ENCODE peak calls at places on chromosomes 5 and 9, in four cellular contexts. M is iris pigment epithelial cell, F is left ventricle myocardium inferior, Q is OCI-LY7. N is an unnamed sample.

GRCh38 chr5:133227082-133227481 is 175.3 kb downstream of the HSPA4 start:
- DNase-seq in M (no peak), F (no peak), Q (no peak), N (no peak)

GRCh38 chr5:35679351-35679750 is 61.7 kb downstream of the SPEF2 start:
- DNase-seq in M (no peak), F (no peak), Q (peak; percentile 93), N (no peak)

GRCh38 chr5:66621146-66621545 is 25.0 kb downstream of the MAST4 start:
- DNase-seq in M (no peak), F (no peak), Q (no peak), N (no peak)

GRCh38 chr9:131728961-131729360 is 10.9 kb downstream of the RAPGEF1 start:
- DNase-seq in M (no peak), F (no peak), Q (peak; percentile 90), N (peak; percentile 70)

GRCh38 chr9:72589684-72590555 is 68.5 kb downstream of the TMC1 start:
- DNase-seq in M (peak; percentile 55), F (no peak), Q (no peak), N (no peak)

GRCh38 chr5:176542596-176543427 is 5.6 kb upstream of the RNF44 start:
- DNase-seq in M (no peak), F (no peak), Q (peak; percentile 82), N (peak; percentile 79)

GRCh38 chr9:119020730-119021333 is 348.4 kb downstream of the BRINP1 start:
- DNase-seq in M (no peak), F (no peak), Q (no peak), N (no peak)

GRCh38 chr9:71797266-71797665 is 29.0 kb upstream of the CEMIP2 start:
- DNase-seq in M (no peak), F (no peak), Q (no peak), N (no peak)

GRCh38 chr5:60633336-60633735 is 66.6 kb downstream of the DEPDC1B start:
- DNase-seq in M (peak; percentile 89), F (no peak), Q (no peak), N (no peak)

GRCh38 chr9:14722391-14723035 is at the start of gene CER1:
- DNase-seq in M (no peak), F (no peak), Q (no peak), N (no peak)

GRCh38 chr9:95989304-95989703 is 113.8 kb downstream of the ERCC6L2 start:
- DNase-seq in M (peak; percentile 60), F (no peak), Q (no peak), N (no peak)

GRCh38 chr5:68456756-68457217 is 241.2 kb downstream of the PIK3R1 start:
- DNase-seq in M (peak; percentile 68), F (no peak), Q (no peak), N (no peak)

GRCh38 chr5:132364319-132364718 is 5.2 kb upstream of the SLC22A5 start:
- DNase-seq in M (peak; percentile 87), F (no peak), Q (no peak), N (no peak)

GRCh38 chr5:144191998-144192397 is 21.3 kb downstream of the KCTD16 start:
- DNase-seq in M (peak; percentile 96), F (no peak), Q (peak; percentile 87), N (peak; percentile 91)

GRCh38 chr9:124776952-124777645 is at the start of gene OLFML2A:
- DNase-seq in M (no peak), F (no peak), Q (peak; percentile 69), N (peak; percentile 4)

GRCh38 chr9:112867275-112867991 is 23.2 kb downstream of the SLC46A2 start:
- DNase-seq in M (peak; percentile 83), F (no peak), Q (no peak), N (peak; percentile 80)

GRCh38 chr9:133361507-133362092 is 5.2 kb downstream of the SURF2 start:
- DNase-seq in M (no peak), F (no peak), Q (no peak), N (no peak)

GRCh38 chr5:107466233-107466769 is 204.4 kb downstream of the EFNA5 start:
- DNase-seq in M (peak; percentile 93), F (no peak), Q (no peak), N (no peak)

GRCh38 chr9:105475302-105475701 is 27.5 kb downstream of the FSD1L start:
- DNase-seq in M (peak; percentile 73), F (no peak), Q (peak; percentile 2), N (peak; percentile 55)

GRCh38 chr9:129524848-129525345 is 96.0 kb downstream of the C9orf50 start:
- DNase-seq in M (no peak), F (no peak), Q (no peak), N (no peak)

GRCh38 chr9:78132688-78133033 is 101.0 kb upstream of the GNAQ start:
- DNase-seq in M (peak; percentile 15), F (no peak), Q (peak; percentile 43), N (no peak)

GRCh38 chr5:132221781-132222648 is 5.6 kb downstream of the P4HA2 start:
- DNase-seq in M (peak; percentile 42), F (peak; percentile 71), Q (no peak), N (no peak)

GRCh38 chr5:19630875-19631274 is 357.1 kb downstream of the CDH18 start:
- DNase-seq in M (no peak), F (no peak), Q (no peak), N (no peak)

GRCh38 chr5:68319316-68320093 is 103.9 kb downstream of the PIK3R1 start:
- DNase-seq in M (peak; percentile 69), F (no peak), Q (no peak), N (no peak)

GRCh38 chr9:78397045-78397843 is 100.3 kb downstream of the PSAT1 start:
- DNase-seq in M (no peak), F (no peak), Q (no peak), N (peak; percentile 44)

GRCh38 chr9:129777769-129778130 is 24.9 kb upstream of the PTGES start:
- DNase-seq in M (no peak), F (no peak), Q (no peak), N (peak; percentile 37)

GRCh38 chr5:95285406-95285761 is 490 bp upstream of the MCTP1 start:
- DNase-seq in M (peak; percentile 26), F (no peak), Q (no peak), N (no peak)

GRCh38 chr9:91586282-91586681 is 162.7 kb upstream of the NFIL3 start:
- DNase-seq in M (no peak), F (no peak), Q (no peak), N (no peak)

GRCh38 chr9:79254900-79255651 is 316.7 kb upstream of the TLE4 start:
- DNase-seq in M (peak; percentile 30), F (no peak), Q (no peak), N (peak; percentile 56)

GRCh38 chr5:142411103-142411502 is 86.3 kb upstream of the SPRY4 start:
- DNase-seq in M (no peak), F (no peak), Q (no peak), N (no peak)

GRCh38 chr5:125703616-125704015 is 719.6 kb upstream of the GRAMD2B start:
- DNase-seq in M (no peak), F (no peak), Q (no peak), N (no peak)

GRCh38 chr9:27519466-27520465 is 4.3 kb upstream of the IFNK start:
- DNase-seq in M (peak; percentile 61), F (no peak), Q (no peak), N (no peak)

GRCh38 chr5:141866111-141866510 is 12.1 kb downstream of the PCDH1 start:
- DNase-seq in M (no peak), F (no peak), Q (no peak), N (no peak)

GRCh38 chr9:131997779-131998178 is 81.9 kb downstream of the MED27 start:
- DNase-seq in M (peak; percentile 39), F (peak; percentile 40), Q (no peak), N (no peak)

GRCh38 chr5:17405976-17406876 is 91.8 kb upstream of the TAF11L2 start:
- DNase-seq in M (peak; percentile 26), F (no peak), Q (no peak), N (no peak)

GRCh38 chr5:148796931-148797330 is 29.5 kb upstream of the ADRB2 start:
- DNase-seq in M (no peak), F (no peak), Q (no peak), N (no peak)